ENCODE peak calls at places on chromosomes 16 and 17, in nine cellular contexts. C is SHP77, I is iris pigment epithelial cell, M is ELR, P is HCT116, G is HT1080, Q is lower lobe of right lung, A is GM23248, V is putamen. U is an unnamed sample.

GRCh38 chr17:37787055-37787720 is 42.3 kb upstream of the HNF1B start:
- DNase-seq in M (no peak), A (peak; percentile 39), G (peak; percentile 31), Q (no peak), P (no peak), I (no peak), C (no peak), V (no peak), U (no peak)

GRCh38 chr16:9091867-9092281 is 430 bp downstream of the HAPSTR1 start:
- DNase-seq in I (peak; percentile 50), P (no peak), M (peak; percentile 40), C (no peak), A (peak; percentile 77), G (peak; percentile 24), Q (peak; percentile 67), V (no peak), U (peak; percentile 22)

GRCh38 chr17:39972271-39972670 is 8.3 kb upstream of the PSMD3 start:
- DNase-seq in M (no peak), C (no peak), V (no peak), I (no peak), G (no peak), A (peak; percentile 50), P (no peak), Q (no peak), U (no peak)

GRCh38 chr17:4706121-4706520 is 2.2 kb upstream of the PELP1 start:
- DNase-seq in M (peak; percentile 87), A (peak; percentile 14), C (no peak), V (no peak), G (peak; percentile 58), Q (no peak), P (no peak), I (peak; percentile 34), U (no peak)

GRCh38 chr16:72637306-72637705 is 410.6 kb downstream of the ZFHX3 start:
- DNase-seq in P (no peak), Q (no peak), I (peak; percentile 86), C (no peak), G (peak; percentile 62), M (peak; percentile 86), V (no peak), A (peak; percentile 84), U (no peak)

GRCh38 chr16:24273511-24273910 is 17.4 kb downstream of the CACNG3 start:
- DNase-seq in M (peak; percentile 41), P (no peak), Q (no peak), G (peak; percentile 28), V (no peak), I (peak; percentile 37), C (no peak), A (peak; percentile 46), U (no peak)

GRCh38 chr17:63537991-63538692 is 12.1 kb upstream of the DCAF7 start:
- DNase-seq in I (no peak), M (no peak), V (no peak), P (no peak), A (peak; percentile 40), G (no peak), Q (peak; percentile 41), C (peak; percentile 56), U (peak; percentile 48)

GRCh38 chr17:4072487-4073157 is 70.2 kb downstream of the ZZEF1 start:
- DNase-seq in I (peak; percentile 93), G (no peak), A (peak; percentile 50), M (peak; percentile 72), P (no peak), V (no peak), C (no peak), Q (no peak), U (no peak)

GRCh38 chr16:53817117-53817516 is 113.2 kb downstream of the FTO start:
- DNase-seq in A (peak; percentile 95), I (peak; percentile 98), P (peak; percentile 37), G (peak; percentile 82), Q (no peak), V (no peak), M (peak; percentile 93), C (no peak), U (no peak)

GRCh38 chr17:45451131-45451530 is 18.5 kb upstream of the ARHGAP27 start:
- DNase-seq in P (no peak), I (no peak), Q (no peak), V (no peak), C (no peak), M (no peak), A (no peak), G (no peak), U (no peak)

GRCh38 chr16:67542464-67542863 is 13.8 kb downstream of the RIPOR1 start:
- DNase-seq in V (no peak), I (peak; percentile 84), Q (peak; percentile 68), M (peak; percentile 84), A (peak; percentile 77), C (no peak), P (peak; percentile 59), G (peak; percentile 71), U (peak; percentile 45)

GRCh38 chr16:8866118-8866883 is 2.5 kb downstream of the CARHSP1 start:
- DNase-seq in I (no peak), G (no peak), M (no peak), V (peak; percentile 74), C (no peak), P (no peak), Q (no peak), A (peak; percentile 51), U (peak; percentile 50)